ENCODE peak calls at places on chromosomes 6 and 20, in seven cellular contexts. G is activated T-cell treated with anti-CD3 and anti-CD28 coated beads for 1 hour; J is PC-9; F is left colon; D is ureter; T is iris pigment epithelial cell; B is stimulated activated CD4-positive, alpha-beta T cell treated with anti-CD3 and anti-CD28 coated beads, Interleukin-15, amount 100 ng/mL, for 24 hours. Y is an unnamed sample.

GRCh38 chr20:24465730-24466129 is 3.7 kb upstream of the SYNDIG1 start:
- DNase-seq in G (no peak), J (no peak), F (no peak), D (no peak), T (peak), B (no peak), Y (no peak)

GRCh38 chr20:24835195-24835594 is 113.9 kb upstream of the CST7 start:
- DNase-seq in G (no peak), J (no peak), F (no peak), D (no peak), T (no peak), B (no peak), Y (no peak)

GRCh38 chr6:4412488-4412887 is 277.1 kb upstream of the ECI2 start:
- DNase-seq in G (no peak), J (no peak), F (no peak), D (no peak), T (no peak), B (no peak), Y (no peak)

GRCh38 chr6:18990313-18990978 is 603.3 kb downstream of the RNF144B start:
- DNase-seq in G (no peak), J (no peak), F (peak), D (peak), T (peak), B (peak), Y (no peak)

GRCh38 chr20:59004493-59004762 is 2.6 kb downstream of the CTSZ start:
- DNase-seq in G (peak), J (no peak), F (peak), D (no peak), T (no peak), B (peak), Y (no peak)

GRCh38 chr6:169794317-169795055 is 43.1 kb downstream of the ERMARD start:
- DNase-seq in G (no peak), J (no peak), F (no peak), D (no peak), T (no peak), B (no peak), Y (no peak)

GRCh38 chr20:10662661-10663458 is 10.9 kb downstream of the JAG1 start:
- DNase-seq in G (no peak), J (no peak), F (no peak), D (no peak), T (no peak), B (no peak), Y (no peak)

GRCh38 chr6:85942844-85943243 is 300.2 kb upstream of the SYNCRIP start:
- DNase-seq in G (no peak), J (no peak), F (no peak), D (no peak), T (no peak), B (no peak), Y (no peak)

GRCh38 chr6:149809798-149810197 is 54.4 kb downstream of the LRP11 start:
- DNase-seq in G (no peak), J (no peak), F (no peak), D (no peak), T (no peak), B (no peak), Y (no peak)

GRCh38 chr6:109008537-109008950 is 86.1 kb downstream of the SESN1 start:
- DNase-seq in G (no peak), J (no peak), F (no peak), D (no peak), T (peak), B (no peak), Y (no peak)

GRCh38 chr6:71082033-71082620 is 125.3 kb upstream of the B3GAT2 start:
- DNase-seq in G (no peak), J (no peak), F (no peak), D (no peak), T (peak), B (no peak), Y (no peak)

GRCh38 chr6:41286544-41287346 is at the start of gene TREM1:
- DNase-seq in G (no peak), J (no peak), F (no peak), D (no peak), T (peak), B (no peak), Y (no peak)

GRCh38 chr20:13268943-13269342 is 47.9 kb downstream of the ISM1 start:
- DNase-seq in G (no peak), J (no peak), F (no peak), D (no peak), T (no peak), B (no peak), Y (no peak)

GRCh38 chr6:7152467-7152866 is 44.7 kb downstream of the RREB1 start:
- DNase-seq in G (no peak), J (no peak), F (no peak), D (no peak), T (no peak), B (no peak), Y (no peak)

GRCh38 chr6:157669747-157670216 is 153.3 kb upstream of the SNX9 start:
- DNase-seq in G (no peak), J (no peak), F (peak), D (peak), T (peak), B (peak), Y (no peak)

GRCh38 chr6:53862517-53863457 is 68.0 kb downstream of the LRRC1 start:
- DNase-seq in G (no peak), J (no peak), F (no peak), D (no peak), T (peak), B (no peak), Y (no peak)

GRCh38 chr6:142138876-142139275 is 6.2 kb downstream of the GJE1 start:
- DNase-seq in G (no peak), J (no peak), F (no peak), D (no peak), T (no peak), B (no peak), Y (no peak)

GRCh38 chr6:72826033-72826432 is 204.2 kb downstream of the KCNQ5 start:
- DNase-seq in G (no peak), J (no peak), F (no peak), D (no peak), T (peak), B (no peak), Y (peak)

GRCh38 chr20:24469116-24470030 is at the start of gene SYNDIG1:
- DNase-seq in G (no peak), J (no peak), F (no peak), D (no peak), T (no peak), B (peak), Y (no peak)

GRCh38 chr6:97535800-97536199 is 252.8 kb upstream of the MMS22L start:
- DNase-seq in G (no peak), J (no peak), F (no peak), D (no peak), T (no peak), B (no peak), Y (no peak)

GRCh38 chr6:106124437-106125423 is 38.6 kb downstream of the PRDM1 start:
- DNase-seq in G (no peak), J (peak), F (no peak), D (no peak), T (no peak), B (no peak), Y (no peak)

GRCh38 chr6:3549314-3549940 is 92.6 kb upstream of the SLC22A23 start:
- DNase-seq in G (no peak), J (no peak), F (no peak), D (no peak), T (no peak), B (no peak), Y (no peak)

GRCh38 chr6:92753956-92754355 is 665.4 kb downstream of the EPHA7 start:
- DNase-seq in G (no peak), J (no peak), F (no peak), D (no peak), T (no peak), B (no peak), Y (no peak)

GRCh38 chr6:69090132-69090531 is 455.1 kb downstream of the ADGRB3 start:
- DNase-seq in G (no peak), J (no peak), F (no peak), D (no peak), T (peak), B (no peak), Y (no peak)

GRCh38 chr6:69957990-69958559 is 91.7 kb downstream of the COL19A1 start:
- DNase-seq in G (no peak), J (no peak), F (no peak), D (no peak), T (peak), B (no peak), Y (no peak)

GRCh38 chr6:132204606-132205005 is 196.7 kb downstream of the MOXD1 start:
- DNase-seq in G (no peak), J (no peak), F (no peak), D (no peak), T (no peak), B (no peak), Y (no peak)

GRCh38 chr6:170456334-170456733 is 96.8 kb downstream of the PSMB1 start:
- DNase-seq in G (no peak), J (no peak), F (no peak), D (no peak), T (no peak), B (no peak), Y (no peak)

GRCh38 chr20:57414867-57415592 is 23.8 kb downstream of the RBM38 start:
- DNase-seq in G (no peak), J (no peak), F (no peak), D (no peak), T (peak), B (no peak), Y (no peak)

GRCh38 chr20:39190666-39191570 is 228.8 kb downstream of the DHX35 start:
- DNase-seq in G (no peak), J (peak), F (no peak), D (no peak), T (no peak), B (no peak), Y (peak)

GRCh38 chr6:10300071-10300470 is 114.8 kb downstream of the TFAP2A start:
- DNase-seq in G (no peak), J (peak), F (no peak), D (no peak), T (peak), B (no peak), Y (no peak)

GRCh38 chr6:3746119-3746691 is 5.3 kb downstream of the PXDC1 start:
- DNase-seq in G (no peak), J (no peak), F (no peak), D (no peak), T (no peak), B (no peak), Y (no peak)

Y was measured in keratinocyte.